ENCODE peak calls at places on chromosomes 13 and 19, in five cellular contexts. T is PC-3, J is MM.1S, G is HCT116, S is fibroblast of lung. E is an unnamed sample.

GRCh38 chr13:114145256-114145655 is 12.8 kb upstream of the RASA3 start:
- DNase-seq in G (no peak), J (no peak), S (no peak), T (no peak), E (peak; percentile 1)

GRCh38 chr19:3357362-3357730 is 9.0 kb upstream of the NFIC start:
- DNase-seq in S (no peak), T (no peak), J (no peak), G (no peak), E (no peak)

GRCh38 chr13:93304868-93305613 is 78.4 kb downstream of the GPC6 start:
- DNase-seq in J (no peak), G (no peak), T (no peak), S (no peak), E (no peak)

GRCh38 chr13:41650706-41651105 is 193.4 kb downstream of the RGCC start:
- DNase-seq in S (no peak), T (no peak), J (no peak), G (no peak), E (no peak)

GRCh38 chr13:113971471-113972231 is 2.2 kb downstream of the C13orf46 start:
- DNase-seq in S (no peak), J (no peak), G (no peak), T (no peak), E (no peak)

GRCh38 chr19:14440049-14440448 is 6.9 kb downstream of the PKN1 start:
- DNase-seq in S (no peak), G (no peak), T (no peak), J (peak; percentile 76), E (no peak)

GRCh38 chr13:33194820-33195692 is 90.5 kb downstream of the STARD13 start:
- DNase-seq in S (peak; percentile 94), J (no peak), G (no peak), T (peak; percentile 54), E (no peak)

GRCh38 chr13:42266464-42266863 is 5.5 kb upstream of the AKAP11 start:
- DNase-seq in S (peak; percentile 59), T (peak; percentile 32), G (no peak), J (no peak), E (no peak)

GRCh38 chr13:22454586-22454985 is 726.2 kb upstream of the SGCG start:
- DNase-seq in G (no peak), S (no peak), J (no peak), T (no peak), E (no peak)

GRCh38 chr13:29511980-29512379 is 83.5 kb downstream of the SLC7A1 start:
- DNase-seq in T (no peak), J (no peak), S (peak; percentile 74), G (no peak), E (no peak)

GRCh38 chr19:49933643-49934042 is 4.3 kb upstream of the NUP62 start:
- DNase-seq in G (no peak), J (no peak), T (no peak), S (no peak), E (no peak)

GRCh38 chr19:15371119-15371518 is 8.5 kb downstream of the AKAP8 start:
- DNase-seq in G (no peak), J (no peak), S (no peak), T (no peak), E (no peak)

GRCh38 chr19:8498295-8498694 is 4.1 kb downstream of the PRAM1 start:
- DNase-seq in G (no peak), J (no peak), T (no peak), S (no peak), E (no peak)

GRCh38 chr19:3324405-3324856 is 42.0 kb upstream of the NFIC start:
- DNase-seq in G (peak; percentile 54), J (peak; percentile 44), T (peak; percentile 51), S (no peak), E (peak; percentile 36)

GRCh38 chr13:66860868-66861447 is 369.2 kb downstream of the PCDH9 start:
- DNase-seq in T (no peak), G (no peak), S (no peak), J (no peak), E (no peak)

GRCh38 chr13:113581871-113582270 is 2.7 kb upstream of the TFDP1 start:
- DNase-seq in J (no peak), G (no peak), S (no peak), T (no peak), E (no peak)

GRCh38 chr19:41000310-41000737 is 9.2 kb downstream of the CYP2B6 start:
- DNase-seq in S (no peak), J (no peak), G (peak; percentile 73), T (peak; percentile 92), E (no peak)

GRCh38 chr13:113785051-113786010 is 26.3 kb downstream of the TMEM255B start:
- DNase-seq in G (peak; percentile 48), S (peak; percentile 72), T (peak; percentile 97), J (peak; percentile 78), E (no peak)

GRCh38 chr19:7597689-7598088 is 2.0 kb downstream of the CAMSAP3 start:
- DNase-seq in J (no peak), G (no peak), T (peak; percentile 58), S (no peak), E (no peak)

GRCh38 chr19:43290568-43291359 is 21.4 kb upstream of the PSG9 start:
- DNase-seq in T (no peak), J (no peak), G (no peak), S (no peak), E (no peak)

GRCh38 chr13:111204438-111205177 is 89.5 kb downstream of the ARHGEF7 start:
- DNase-seq in G (no peak), J (no peak), T (no peak), S (peak; percentile 70), E (peak; percentile 63)

GRCh38 chr13:90890435-90890834 is 457.1 kb upstream of the MIR17HG start:
- DNase-seq in G (no peak), J (no peak), S (no peak), T (no peak), E (no peak)

GRCh38 chr13:80551650-80552497 is 210.9 kb upstream of the SPRY2 start:
- DNase-seq in J (no peak), S (no peak), T (peak; percentile 44), G (no peak), E (no peak)

GRCh38 chr19:5182811-5183210 is 157.8 kb downstream of the PTPRS start:
- DNase-seq in T (no peak), G (no peak), S (no peak), J (no peak), E (no peak)

GRCh38 chr19:7565332-7565731 is 29.8 kb downstream of the PNPLA6 start:
- DNase-seq in J (no peak), S (no peak), G (no peak), T (no peak), E (no peak)

GRCh38 chr13:51292000-51292550 is 47.4 kb upstream of the SERPINE3 start:
- DNase-seq in S (peak; percentile 77), J (no peak), T (peak; percentile 57), G (no peak), E (no peak)

GRCh38 chr13:112947796-112948195 is 21.2 kb upstream of the MCF2L start:
- DNase-seq in J (no peak), S (no peak), T (no peak), G (no peak), E (no peak)

GRCh38 chr19:51542699-51543098 is 11.2 kb upstream of the SIGLEC6 start:
- DNase-seq in S (no peak), T (no peak), J (no peak), G (no peak), E (no peak)

GRCh38 chr19:57709616-57710015 is 612 bp upstream of the ZNF154 start:
- DNase-seq in T (no peak), J (no peak), S (no peak), G (no peak), E (peak; percentile 11)

DNA sequence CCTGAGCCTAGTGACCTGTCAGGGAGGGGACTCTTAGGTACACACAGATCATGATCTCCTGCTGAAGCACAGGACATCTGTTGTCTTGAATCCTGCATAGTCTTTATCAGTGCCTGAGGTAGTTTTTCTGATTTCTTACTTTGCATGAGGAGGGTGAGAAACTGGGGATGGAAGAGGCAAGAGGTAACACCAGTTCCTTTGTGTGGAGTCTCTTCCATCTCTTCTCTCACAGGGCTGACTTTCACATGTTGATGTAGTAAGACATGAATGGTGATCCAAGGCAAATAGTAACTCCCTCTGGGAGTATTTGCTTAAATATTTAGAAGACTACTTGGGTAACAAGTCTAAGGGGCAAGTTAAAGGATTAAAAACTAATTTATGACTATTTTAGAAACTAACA is 9.5 kb downstream of the NBEA start:
- DNase-seq in T (no peak), J (no peak), S (no peak), G (no peak), E (no peak)
- H3K4me3 ChIP-seq in T (no peak overlapping the region), J (no peak overlapping the region), S (no peak overlapping the region), G (no peak overlapping the region), E (no peak overlapping the region)

GRCh38 chr19:35756373-35757230 is at the start of gene HSPB6:
- DNase-seq in S (peak; percentile 71), T (no peak), J (no peak), G (no peak), E (peak; percentile 49)
- TF ChIP-seq EZH2 in S (no peak), T (no peak), J (no peak), G (no peak), E (peak; percentile 46)

DNA sequence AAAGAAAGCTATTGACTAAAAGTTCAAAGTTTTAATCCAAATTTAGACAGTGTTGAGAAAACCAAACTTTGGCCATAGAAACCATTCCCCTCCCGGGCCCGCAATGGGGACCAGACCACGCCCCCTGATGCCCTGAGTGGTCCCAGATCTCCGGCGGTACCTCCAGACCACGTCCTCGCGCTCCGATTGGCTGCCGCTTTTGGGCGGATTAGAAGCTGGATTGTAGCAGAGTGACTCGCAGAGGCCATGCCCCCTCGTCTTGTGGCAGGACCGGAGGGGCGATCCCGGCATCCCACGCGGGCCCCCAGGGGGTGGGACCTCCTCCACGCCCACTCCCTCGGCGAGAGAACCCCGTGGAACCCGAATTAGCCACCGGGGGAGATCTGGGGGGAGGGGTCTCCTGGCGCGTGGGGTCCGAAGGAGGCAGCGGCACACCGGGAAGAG is 812 bp upstream of the HSD17B14 start:
- DNase-seq in J (peak; percentile 40), S (peak; percentile 88), T (peak; percentile 82), G (peak; percentile 51), E (peak; percentile 99)
- H3K9ac ChIP-seq in J (no peak overlapping the region), S (peak overlapping the region; percentile 23), T (no peak overlapping the region), G (no peak overlapping the region), E (no peak overlapping the region)

DNA sequence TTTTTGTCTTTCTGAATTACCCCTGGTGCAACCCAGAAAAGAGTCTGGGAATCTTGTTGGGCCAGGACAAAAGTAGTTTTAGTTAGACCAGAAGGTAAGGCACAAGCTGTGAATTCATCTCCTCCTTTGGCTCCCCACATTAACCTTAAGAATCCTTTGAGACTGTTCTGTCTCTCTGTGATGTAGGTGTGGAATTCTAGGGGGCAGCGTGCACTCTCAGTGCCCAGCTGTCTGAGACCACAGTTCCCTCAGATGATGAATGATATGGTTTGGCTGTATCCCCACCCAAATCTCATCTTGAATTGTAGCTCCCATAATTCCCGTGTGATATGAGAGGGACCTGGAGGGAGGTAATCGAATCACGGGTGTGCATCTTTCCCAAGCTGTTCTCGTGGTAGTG is 43.9 kb downstream of the ZNF506 start:
- DNase-seq in T (no peak), S (no peak), G (no peak), J (no peak), E (no peak)
- H3K4me3 ChIP-seq in T (peak overlapping the region; percentile 85), S (peak overlapping the region; percentile 95), G (peak overlapping the region; percentile 82), J (no peak overlapping the region), E (peak overlapping the region; percentile 96)

GRCh38 chr19:13024958-13025653 is 29.8 kb downstream of the NFIX start:
- DNase-seq in J (no peak), G (no peak), S (peak; percentile 52), T (peak; percentile 66), E (peak; percentile 51)
- TF ChIP-seq EZH2 in J (no peak), G (no peak), S (no peak), T (no peak), E (peak; percentile 95)